ENCODE peak calls at places on chromosomes 2 and 18, in eight cellular contexts. C is activated effector memory CD4-positive, alpha-beta T cell treated with anti-CD3 and anti-CD28 coated beads, Interleukin-2, amount 50 U/mL, for 16 hours; S is transverse colon; K is HS-5; B is M059J; U is fibroblast of the aortic adventitia; J is coronary artery; H is stomach. Y is an unnamed sample.

GRCh38 chr18:73715228-73715670 is 432.4 kb downstream of the FBXO15 start:
- DNase-seq in B (no peak), J (no peak), U (peak; percentile 18), H (no peak), K (no peak), C (no peak), S (no peak), Y (no peak)

GRCh38 chr18:21912339-21913239 is 172.0 kb downstream of the MIB1 start:
- DNase-seq in C (no peak), S (no peak), J (no peak), H (no peak), K (no peak), U (no peak), B (peak; percentile 14), Y (no peak)

GRCh38 chr18:68735498-68736343 is 20.8 kb upstream of the TMX3 start:
- DNase-seq in H (no peak), J (no peak), C (no peak), K (peak; percentile 22), B (peak; percentile 75), S (no peak), U (peak; percentile 87), Y (peak; percentile 75)

GRCh38 chr2:45176399-45176798 is 167.1 kb upstream of the SIX2 start:
- DNase-seq in U (peak; percentile 63), K (no peak), J (no peak), S (no peak), C (no peak), B (no peak), H (no peak), Y (no peak)

GRCh38 chr2:217289153-217289908 is 429.5 kb upstream of the TNP1 start:
- DNase-seq in S (no peak), C (no peak), K (no peak), B (no peak), J (no peak), U (peak; percentile 61), H (no peak), Y (no peak)

GRCh38 chr18:11251229-11251890 is 102.0 kb upstream of the PIEZO2 start:
- DNase-seq in S (no peak), B (peak; percentile 82), C (no peak), J (no peak), U (peak; percentile 54), K (no peak), H (no peak), Y (no peak)

GRCh38 chr2:168694876-168695275 is 107.6 kb upstream of the NOSTRIN start:
- DNase-seq in B (no peak), K (no peak), J (no peak), U (no peak), C (no peak), H (no peak), S (no peak), Y (no peak)

GRCh38 chr2:69985684-69986083 is 24.3 kb upstream of the ASPRV1 start:
- DNase-seq in S (peak; percentile 19), K (no peak), H (peak; percentile 41), B (no peak), J (no peak), U (peak; percentile 53), C (no peak), Y (no peak)

GRCh38 chr18:10085405-10085804 is 171.6 kb downstream of the VAPA start:
- DNase-seq in U (no peak), S (no peak), K (no peak), H (no peak), B (peak; percentile 34), J (no peak), C (no peak), Y (peak; percentile 71)

GRCh38 chr2:9300214-9300613 is 93.6 kb downstream of the ASAP2 start:
- DNase-seq in H (no peak), C (no peak), U (no peak), B (no peak), K (no peak), J (no peak), S (no peak), Y (no peak)

GRCh38 chr18:70233974-70234373 is 28.5 kb upstream of the RTTN start:
- DNase-seq in J (no peak), U (no peak), B (no peak), S (no peak), H (no peak), K (no peak), C (no peak), Y (no peak)

GRCh38 chr2:96329416-96329815 is 4.3 kb downstream of the ITPRIPL1 start:
- DNase-seq in J (no peak), B (peak; percentile 89), C (no peak), K (peak; percentile 98), U (peak; percentile 81), S (no peak), H (no peak), Y (peak; percentile 82)

Y was measured in EH.